ENCODE peak calls at places on chromosomes 3 and 15, in six cellular contexts. G, S, U, X, N and D are unnamed samples.

GRCh38 chr15:26888761-26889160 is 21.9 kb downstream of the GABRA5 start:
- DNase-seq in G (no peak), S (no peak), U (no peak), X (no peak), N (no peak), D (no peak)

GRCh38 chr15:73464602-73465001 is 21.6 kb downstream of the REC114 start:
- DNase-seq in G (no peak), S (no peak), U (no peak), X (no peak), N (no peak), D (no peak)

GRCh38 chr15:51312754-51313390 is 25.5 kb downstream of the CYP19A1 start:
- DNase-seq in G (no peak), S (no peak), U (no peak), X (peak), N (no peak), D (peak)

GRCh38 chr3:30986551-30986950 is 92.1 kb upstream of the GADL1 start:
- DNase-seq in G (no peak), S (no peak), U (no peak), X (no peak), N (no peak), D (no peak)

GRCh38 chr3:129974451-129975331 is at the start of gene TRH:
- DNase-seq in G (no peak), S (no peak), U (peak), X (no peak), N (no peak), D (no peak)

GRCh38 chr3:46903341-46904302 is 26.1 kb downstream of the PTH1R start:
- DNase-seq in G (no peak), S (no peak), U (no peak), X (no peak), N (no peak), D (peak)

GRCh38 chr15:74781673-74782595 is at the start of gene CSK:
- DNase-seq in G (peak), S (peak), U (peak), X (no peak), N (peak), D (peak)

GRCh38 chr15:58988011-58988785 is 735 bp downstream of the RNF111 start:
- DNase-seq in G (peak), S (peak), U (peak), X (no peak), N (peak), D (peak)

GRCh38 chr3:160796813-160797164 is 40.8 kb downstream of the PPM1L start:
- DNase-seq in G (no peak), S (no peak), U (no peak), X (no peak), N (no peak), D (no peak)

GRCh38 chr15:71116942-71117341 is 1.7 kb downstream of the THSD4 start:
- DNase-seq in G (no peak), S (no peak), U (no peak), X (no peak), N (no peak), D (no peak)

GRCh38 chr3:134651347-134652041 is 672 bp upstream of the KY start:
- DNase-seq in G (no peak), S (no peak), U (no peak), X (no peak), N (no peak), D (peak)

GRCh38 chr15:77415450-77416448 is 4.2 kb downstream of the PEAK1 start:
- DNase-seq in G (no peak), S (no peak), U (no peak), X (no peak), N (no peak), D (peak)

GRCh38 chr15:88605507-88606436 is 15.4 kb upstream of the AEN start:
- DNase-seq in G (no peak), S (peak), U (peak), X (no peak), N (no peak), D (peak)

GRCh38 chr15:38668433-38669159 is 104.0 kb upstream of the RASGRP1 start:
- DNase-seq in G (no peak), S (no peak), U (no peak), X (no peak), N (no peak), D (no peak)

GRCh38 chr15:67805871-67806538 is 19.3 kb upstream of the SKOR1 start:
- DNase-seq in G (no peak), S (no peak), U (no peak), X (no peak), N (no peak), D (no peak)

GRCh38 chr15:77474310-77474986 is 53.8 kb downstream of the HMG20A start:
- DNase-seq in G (no peak), S (no peak), U (no peak), X (no peak), N (no peak), D (no peak)

GRCh38 chr3:28575100-28575747 is 226.6 kb upstream of the AZI2 start:
- DNase-seq in G (no peak), S (no peak), U (peak), X (no peak), N (no peak), D (peak)

GRCh38 chr3:113829576-113830354 is 8.8 kb upstream of the GRAMD1C start:
- DNase-seq in G (no peak), S (no peak), U (no peak), X (no peak), N (no peak), D (no peak)

GRCh38 chr3:148379763-148380162 is 317.9 kb upstream of the AGTR1 start:
- DNase-seq in G (no peak), S (no peak), U (no peak), X (no peak), N (peak), D (peak)

GRCh38 chr3:125641901-125642300 is 46.6 kb upstream of the OSBPL11 start:
- DNase-seq in G (no peak), S (no peak), U (no peak), X (no peak), N (no peak), D (no peak)

GRCh38 chr15:40558952-40559742 is 5.7 kb downstream of the CCDC32 start:
- DNase-seq in G (no peak), S (no peak), U (no peak), X (no peak), N (no peak), D (no peak)

GRCh38 chr3:38964646-38965045 is 87.1 kb downstream of the SCN11A start:
- DNase-seq in G (no peak), S (no peak), U (no peak), X (no peak), N (no peak), D (no peak)

GRCh38 chr3:112775011-112775742 is 71.5 kb downstream of the CD200R1L start:
- DNase-seq in G (no peak), S (no peak), U (no peak), X (no peak), N (no peak), D (peak)

GRCh38 chr15:49814709-49815108 is 193.9 kb downstream of the DTWD1 start:
- DNase-seq in G (no peak), S (no peak), U (no peak), X (no peak), N (no peak), D (no peak)

GRCh38 chr3:115194461-115194860 is 47.4 kb upstream of the ZBTB20 start:
- DNase-seq in G (no peak), S (no peak), U (no peak), X (no peak), N (no peak), D (no peak)

GRCh38 chr3:194056731-194057415 is 79.1 kb upstream of the HES1 start:
- DNase-seq in G (no peak), S (no peak), U (no peak), X (no peak), N (no peak), D (no peak)

GRCh38 chr3:124800076-124800475 is 69.8 kb downstream of the UMPS start:
- DNase-seq in G (no peak), S (no peak), U (no peak), X (no peak), N (no peak), D (no peak)